ENCODE peak calls at places on chromosomes 13 and 19, in five cellular contexts. I is bronchial epithelial cell, O is astrocyte of the cerebellum, N is GM12865, Y is cardiac muscle cell. D is an unnamed sample.

GRCh38 chr13:90445179-90445578 is 902.3 kb upstream of the MIR17HG start:
- DNase-seq in I (peak), N (no peak), Y (peak), O (peak), D (peak)

GRCh38 chr19:55620951-55621672 is 3.3 kb downstream of the ZNF784 start:
- DNase-seq in Y (no peak), O (no peak), N (no peak), I (no peak), D (no peak)

GRCh38 chr13:80469105-80469840 is 128.3 kb upstream of the SPRY2 start:
- DNase-seq in I (peak), Y (peak), N (no peak), O (peak), D (no peak)

GRCh38 chr19:4066682-4067395 is at the start of gene ZBTB7A:
- DNase-seq in N (peak), O (no peak), Y (peak), I (peak), D (peak)

GRCh38 chr13:83184819-83185218 is 697.5 kb downstream of the SLITRK1 start:
- DNase-seq in O (no peak), Y (peak), I (peak), N (no peak), D (peak)

GRCh38 chr19:54464624-54465266 is 1.2 kb upstream of the LENG9 start:
- DNase-seq in N (peak), I (peak), O (no peak), Y (peak), D (peak)

GRCh38 chr19:45621389-45621788 is 17.8 kb downstream of the EML2 start:
- DNase-seq in N (no peak), O (no peak), I (no peak), Y (no peak), D (no peak)

GRCh38 chr13:94906605-94907004 is 194.3 kb upstream of the SOX21 start:
- DNase-seq in I (no peak), Y (no peak), N (no peak), O (no peak), D (no peak)

GRCh38 chr19:16175954-16176353 is 2.6 kb upstream of the CIB3 start:
- DNase-seq in N (peak), I (no peak), O (no peak), Y (no peak), D (no peak)

GRCh38 chr19:1355258-1355973 is 28.3 kb upstream of the NDUFS7 start:
- DNase-seq in O (no peak), N (no peak), I (no peak), Y (peak), D (no peak)

GRCh38 chr13:113045214-113046007 is 60.2 kb upstream of the F7 start:
- DNase-seq in Y (no peak), I (no peak), N (no peak), O (no peak), D (no peak)

GRCh38 chr13:95710313-95710712 is 33.4 kb downstream of the DNAJC3 start:
- DNase-seq in N (peak), O (peak), Y (peak), I (peak), D (peak)

GRCh38 chr13:101289764-101290163 is 126.5 kb downstream of the NALCN start:
- DNase-seq in I (peak), N (peak), Y (peak), O (no peak), D (no peak)

GRCh38 chr13:43879323-43880181 is at the start of the genes CCDC122 and LACC1:
- DNase-seq in O (peak), Y (peak), I (peak), N (peak), D (peak)

GRCh38 chr19:19110410-19111137 is 27.7 kb downstream of the TMEM161A start:
- DNase-seq in Y (peak), N (peak), O (no peak), I (no peak), D (peak)

GRCh38 chr19:40139533-40140287 is 49.0 kb upstream of the ZNF780A start:
- DNase-seq in I (peak), Y (peak), O (peak), N (peak), D (peak)

GRCh38 chr19:22199171-22199570 is 2.4 kb upstream of the ZNF676 start:
- DNase-seq in N (no peak), Y (no peak), I (no peak), O (no peak), D (no peak)

GRCh38 chr13:108957369-108958012 is 328.1 kb downstream of the MYO16 start:
- DNase-seq in N (no peak), Y (peak), O (peak), I (peak), D (peak)

GRCh38 chr19:20661150-20661819 is at the start of gene ZNF626:
- DNase-seq in O (peak), Y (peak), I (peak), N (peak), D (peak)

GRCh38 chr13:83907196-83907989 is 25.1 kb upstream of the SLITRK1 start:
- DNase-seq in O (no peak), N (no peak), Y (no peak), I (no peak), D (no peak)

GRCh38 chr19:11256189-11256588 is 6.1 kb downstream of the DOCK6 start:
- DNase-seq in Y (peak), O (no peak), N (no peak), I (no peak), D (peak)

GRCh38 chr19:40512473-40513344 is 45.9 kb downstream of the SPTBN4 start:
- DNase-seq in Y (peak), N (no peak), I (no peak), O (no peak), D (peak)

GRCh38 chr13:30705672-30706071 is 29.7 kb upstream of the ALOX5AP start:
- DNase-seq in O (no peak), I (peak), Y (no peak), N (no peak), D (no peak)

GRCh38 chr13:75938811-75939525 is 302.8 kb downstream of the LMO7 start:
- DNase-seq in Y (peak), I (no peak), O (peak), N (no peak), D (peak)

GRCh38 chr13:23695196-23695595 is 125.0 kb downstream of the TNFRSF19 start:
- DNase-seq in I (no peak), Y (no peak), O (no peak), N (no peak), D (no peak)
- H3K4me3 ChIP-seq in I (no peak), Y (no peak), O (no peak), N (no peak), D (no peak)

DNA sequence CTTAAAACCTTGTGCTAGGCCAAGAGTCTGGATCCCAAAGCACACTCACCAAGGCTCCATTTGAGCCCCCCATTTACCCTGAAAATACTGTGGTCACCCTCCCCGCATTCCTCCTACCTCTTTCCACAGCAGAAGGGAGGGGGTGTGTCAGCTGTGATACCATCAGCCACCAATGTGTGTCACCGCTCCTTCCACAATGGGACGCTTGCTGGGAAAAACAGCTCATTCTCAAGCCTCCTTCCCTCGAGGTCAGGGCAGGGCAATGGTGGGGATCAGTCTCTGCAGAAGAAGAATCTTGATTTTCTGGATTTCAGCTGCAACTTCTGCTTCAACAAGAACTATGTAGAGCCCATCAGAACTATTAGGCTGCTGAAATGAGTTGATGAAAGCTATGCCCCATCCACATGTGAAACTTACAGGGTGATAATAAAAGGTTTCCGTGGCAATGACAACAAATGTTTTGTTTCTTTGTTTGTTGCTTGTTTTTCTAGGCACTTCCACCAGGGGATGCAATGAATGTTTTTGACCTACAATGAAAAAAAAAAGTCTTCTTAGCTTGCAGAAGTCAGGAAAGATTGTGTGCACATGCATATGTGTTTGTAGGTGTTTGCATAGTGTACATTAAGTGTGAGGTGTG is 26.4 kb upstream of the ZNF507 start:
- DNase-seq in I (no peak), N (no peak), O (no peak), Y (no peak), D (no peak)
- TF ChIP-seq CTCF in I (peak), N (peak), O (no peak), Y (peak), D (no peak)

GRCh38 chr13:52459668-52460067 is 4.4 kb downstream of the CKAP2 start:
- DNase-seq in O (no peak), I (peak), Y (peak), N (no peak), D (peak)

GRCh38 chr13:52461265-52461664 is 6.0 kb downstream of the CKAP2 start:
- DNase-seq in O (no peak), I (no peak), Y (no peak), N (peak), D (no peak)

DNA sequence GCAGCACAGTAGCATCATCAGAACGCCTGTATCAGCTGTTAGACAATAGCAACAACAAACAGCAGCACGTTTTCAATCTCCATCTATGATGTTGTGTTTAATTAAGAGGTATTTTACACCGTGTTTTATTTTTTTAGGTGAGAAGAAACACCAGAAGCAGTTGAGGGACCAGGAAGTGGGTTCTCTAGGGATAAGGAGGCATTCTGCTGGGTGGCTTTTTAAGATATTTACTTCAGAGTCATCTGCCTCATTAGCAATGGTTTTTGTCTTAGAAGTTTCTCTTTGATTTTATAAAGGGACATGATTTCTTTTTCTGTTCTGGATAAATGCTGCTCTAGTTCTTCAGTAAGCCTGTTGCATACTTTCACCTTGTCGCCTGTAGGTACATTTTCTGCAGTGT is 8.2 kb downstream of the CKAP2 start:
- DNase-seq in O (no peak), Y (no peak), I (no peak), N (no peak), D (no peak)
- H3K4me3 ChIP-seq in O (no peak), Y (no peak), I (no peak), N (no peak), D (no peak)

DNA sequence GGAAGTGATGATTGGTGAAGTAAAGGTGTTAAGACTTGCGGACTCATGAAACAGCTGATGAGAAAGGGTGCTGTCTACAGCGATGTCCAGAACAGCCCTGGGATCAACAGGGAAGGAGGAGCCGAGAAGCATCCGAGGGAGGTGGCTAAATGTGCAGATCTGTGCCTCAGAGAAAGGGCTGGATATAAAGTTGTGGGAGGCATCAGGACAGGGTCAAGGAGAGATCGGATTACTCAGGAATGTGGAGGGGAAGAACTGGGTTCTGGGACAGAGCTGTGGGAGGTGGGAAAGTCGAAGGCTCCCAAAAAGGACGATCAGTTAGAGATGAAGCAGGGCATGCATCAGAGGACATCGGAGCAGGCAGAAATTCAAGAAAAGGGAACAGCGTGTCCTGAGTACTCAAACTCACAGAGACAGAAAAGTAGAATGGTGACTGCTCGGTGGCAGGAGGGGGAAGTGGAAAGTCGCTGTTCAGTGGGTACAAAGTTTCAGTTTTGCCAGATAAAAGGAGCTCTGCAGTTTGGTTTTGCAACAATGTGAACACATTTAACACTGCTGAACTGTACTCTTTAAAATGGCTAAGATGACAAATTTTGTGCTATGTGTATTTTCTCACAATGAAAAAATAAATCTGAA is 1.9 kb downstream of the SIGLEC14 start:
- DNase-seq in Y (peak), I (no peak), O (no peak), N (peak), D (no peak)
- TF ChIP-seq CTCF in Y (no peak), I (no peak), O (no peak), N (no peak), D (no peak)

GRCh38 chr19:12779162-12779993 is 4.0 kb upstream of the HOOK2 start:
- DNase-seq in Y (peak), N (peak), O (peak), I (no peak), D (peak)
- H3K4me3 ChIP-seq in Y (no peak), N (peak), O (peak), I (no peak), D (peak)

D was measured in foreskin fibroblast.